ENCODE peak calls at places on chromosomes 13 and 19, in ten cellular contexts. One of them, this sample, is unnamed.

GRCh38 chr13:93004919-93005318 is 221.7 kb upstream of the GPC6 start:
- DNase-seq in CD4-positive, alpha-beta T cell: no peak
- DNase-seq in left lung: no peak
- DNase-seq in ovary: no peak
- DNase-seq in HCT116: no peak
- DNase-seq in breast epithelium: no peak
- DNase-seq in neural progenitor cell: peak; percentile 18
- DNase-seq in Peyer's patch: no peak
- DNase-seq in gastrocnemius medialis: no peak
- DNase-seq in naive thymus-derived CD4-positive, alpha-beta T cell: no peak
- DNase-seq in this sample: no peak

GRCh38 chr13:114282143-114282685 is 813 bp downstream of the UPF3A start:
- DNase-seq in naive thymus-derived CD4-positive, alpha-beta T cell: no peak
- DNase-seq in breast epithelium: peak; percentile 54
- DNase-seq in HCT116: no peak
- DNase-seq in left lung: peak; percentile 90
- DNase-seq in Peyer's patch: peak; percentile 27
- DNase-seq in neural progenitor cell: peak; percentile 72
- DNase-seq in CD4-positive, alpha-beta T cell: no peak
- DNase-seq in ovary: peak; percentile 61
- DNase-seq in gastrocnemius medialis: peak; percentile 17
- DNase-seq in this sample: peak; percentile 20

GRCh38 chr19:17982430-17982829 is 15.5 kb downstream of the KCNN1 start:
- DNase-seq in naive thymus-derived CD4-positive, alpha-beta T cell: no peak
- DNase-seq in CD4-positive, alpha-beta T cell: no peak
- DNase-seq in Peyer's patch: no peak
- DNase-seq in ovary: no peak
- DNase-seq in breast epithelium: no peak
- DNase-seq in neural progenitor cell: no peak
- DNase-seq in left lung: no peak
- DNase-seq in gastrocnemius medialis: no peak
- DNase-seq in HCT116: no peak
- DNase-seq in this sample: no peak

GRCh38 chr19:34269968-34270621 is 15.7 kb downstream of the GARRE1 start:
- DNase-seq in ovary: peak; percentile 44
- DNase-seq in breast epithelium: no peak
- DNase-seq in Peyer's patch: peak; percentile 80
- DNase-seq in naive thymus-derived CD4-positive, alpha-beta T cell: peak; percentile 93
- DNase-seq in CD4-positive, alpha-beta T cell: peak; percentile 62
- DNase-seq in left lung: no peak
- DNase-seq in HCT116: no peak
- DNase-seq in gastrocnemius medialis: peak; percentile 37
- DNase-seq in neural progenitor cell: no peak
- DNase-seq in this sample: no peak

GRCh38 chr13:113975416-113975815 is 1.5 kb upstream of the C13orf46 start:
- DNase-seq in neural progenitor cell: no peak
- DNase-seq in CD4-positive, alpha-beta T cell: no peak
- DNase-seq in left lung: peak; percentile 54
- DNase-seq in gastrocnemius medialis: no peak
- DNase-seq in Peyer's patch: no peak
- DNase-seq in naive thymus-derived CD4-positive, alpha-beta T cell: no peak
- DNase-seq in breast epithelium: no peak
- DNase-seq in ovary: peak; percentile 20
- DNase-seq in HCT116: no peak
- DNase-seq in this sample: no peak

GRCh38 chr13:113406321-113407102 is 42.6 kb upstream of the GRTP1 start:
- DNase-seq in HCT116: no peak
- DNase-seq in breast epithelium: no peak
- DNase-seq in naive thymus-derived CD4-positive, alpha-beta T cell: no peak
- DNase-seq in gastrocnemius medialis: peak; percentile 30
- DNase-seq in CD4-positive, alpha-beta T cell: no peak
- DNase-seq in left lung: peak; percentile 60
- DNase-seq in Peyer's patch: no peak
- DNase-seq in ovary: peak; percentile 25
- DNase-seq in neural progenitor cell: no peak
- DNase-seq in this sample: peak; percentile 26

GRCh38 chr13:39970177-39970846 is 314.9 kb downstream of the COG6 start:
- DNase-seq in HCT116: no peak
- DNase-seq in breast epithelium: no peak
- DNase-seq in CD4-positive, alpha-beta T cell: no peak
- DNase-seq in left lung: no peak
- DNase-seq in ovary: no peak
- DNase-seq in naive thymus-derived CD4-positive, alpha-beta T cell: no peak
- DNase-seq in gastrocnemius medialis: no peak
- DNase-seq in Peyer's patch: no peak
- DNase-seq in neural progenitor cell: peak; percentile 38
- DNase-seq in this sample: no peak

GRCh38 chr13:52459668-52460067 is 4.4 kb downstream of the CKAP2 start:
- DNase-seq in HCT116: no peak
- DNase-seq in gastrocnemius medialis: no peak
- DNase-seq in breast epithelium: no peak
- DNase-seq in ovary: no peak
- DNase-seq in neural progenitor cell: no peak
- DNase-seq in Peyer's patch: no peak
- DNase-seq in naive thymus-derived CD4-positive, alpha-beta T cell: no peak
- DNase-seq in left lung: no peak
- DNase-seq in CD4-positive, alpha-beta T cell: no peak
- DNase-seq in this sample: no peak

GRCh38 chr13:102846261-102847015 is 606 bp downstream of the ERCC5 start:
- DNase-seq in breast epithelium: no peak
- DNase-seq in ovary: no peak
- DNase-seq in neural progenitor cell: peak; percentile 33
- DNase-seq in left lung: peak; percentile 72
- DNase-seq in gastrocnemius medialis: no peak
- DNase-seq in CD4-positive, alpha-beta T cell: peak; percentile 30
- DNase-seq in Peyer's patch: peak; percentile 62
- DNase-seq in HCT116: peak; percentile 8
- DNase-seq in naive thymus-derived CD4-positive, alpha-beta T cell: peak; percentile 71
- DNase-seq in this sample: peak; percentile 45

DNA sequence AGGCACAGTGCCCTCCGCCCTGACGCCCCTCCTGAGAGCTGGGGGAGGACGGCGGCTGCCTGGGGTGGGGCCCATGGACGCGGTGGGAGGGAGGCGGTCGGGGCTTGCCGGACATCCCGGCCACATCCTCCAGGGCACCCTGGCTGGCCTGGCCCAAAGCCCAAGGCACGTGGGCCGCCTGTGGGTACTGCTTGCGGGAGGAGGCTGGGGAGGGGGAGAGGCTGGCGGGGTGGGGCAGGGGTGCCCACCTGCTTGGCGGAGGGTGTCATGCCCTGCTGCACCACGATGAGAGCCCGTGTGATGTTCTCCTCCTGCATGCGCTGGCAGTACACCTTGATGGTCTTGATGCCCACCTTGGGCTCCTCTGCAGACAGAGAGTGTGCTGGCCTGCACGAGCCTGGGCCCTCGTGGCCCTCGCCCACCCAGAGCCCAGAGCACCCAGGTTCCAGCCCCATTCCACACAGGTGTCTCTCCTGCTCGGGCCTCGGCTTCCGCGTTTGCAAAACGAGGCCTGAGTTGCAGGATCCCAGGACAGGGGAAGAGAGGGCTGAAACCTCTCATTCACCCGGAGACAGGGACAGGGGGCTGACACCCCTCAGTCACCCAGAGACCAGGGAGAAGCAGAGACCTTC is 3.5 kb downstream of the POLR2E start:
- DNase-seq in left lung: no peak
- DNase-seq in breast epithelium: no peak
- DNase-seq in naive thymus-derived CD4-positive, alpha-beta T cell: no peak
- DNase-seq in gastrocnemius medialis: no peak
- DNase-seq in ovary: no peak
- DNase-seq in CD4-positive, alpha-beta T cell: no peak
- DNase-seq in neural progenitor cell: no peak
- DNase-seq in Peyer's patch: no peak
- DNase-seq in HCT116: no peak
- DNase-seq in this sample: no peak
- H3K27ac ChIP-seq in left lung: no peak overlapping the region
- H3K27ac ChIP-seq in breast epithelium: no peak overlapping the region
- H3K27ac ChIP-seq in naive thymus-derived CD4-positive, alpha-beta T cell: no peak overlapping the region
- H3K27ac ChIP-seq in gastrocnemius medialis: no peak overlapping the region
- H3K27ac ChIP-seq in ovary: no peak overlapping the region
- H3K27ac ChIP-seq in CD4-positive, alpha-beta T cell: no peak overlapping the region
- H3K27ac ChIP-seq in neural progenitor cell: no peak overlapping the region
- H3K27ac ChIP-seq in Peyer's patch: no peak overlapping the region
- H3K27ac ChIP-seq in HCT116: no peak overlapping the region
- H3K27ac ChIP-seq in this sample: no peak overlapping the region

DNA sequence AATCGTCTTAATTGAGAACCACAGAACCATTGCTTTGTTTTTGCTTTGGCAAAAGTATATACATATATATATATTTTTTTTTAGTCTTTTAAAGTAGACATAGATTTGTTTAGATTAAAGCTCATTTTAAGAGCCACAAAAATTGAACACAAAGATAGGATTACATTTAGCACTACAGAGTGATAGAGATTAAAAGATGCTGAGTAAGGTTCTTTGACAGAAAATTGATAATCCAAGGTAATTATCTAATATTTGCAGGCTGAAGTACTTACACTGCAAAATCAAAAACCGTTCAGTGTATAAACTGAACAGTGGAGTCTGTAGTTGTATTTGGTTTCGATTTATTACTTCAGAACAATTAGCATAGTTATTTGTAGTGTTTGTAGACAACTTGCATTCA is 24.5 kb upstream of the ZNF98 start:
- DNase-seq in ovary: no peak
- DNase-seq in HCT116: no peak
- DNase-seq in CD4-positive, alpha-beta T cell: no peak
- DNase-seq in naive thymus-derived CD4-positive, alpha-beta T cell: no peak
- DNase-seq in left lung: no peak
- DNase-seq in breast epithelium: no peak
- DNase-seq in neural progenitor cell: no peak
- DNase-seq in Peyer's patch: no peak
- DNase-seq in gastrocnemius medialis: no peak
- DNase-seq in this sample: no peak
- H3K27ac ChIP-seq in ovary: no peak overlapping the region
- H3K27ac ChIP-seq in HCT116: no peak overlapping the region
- H3K27ac ChIP-seq in CD4-positive, alpha-beta T cell: no peak overlapping the region
- H3K27ac ChIP-seq in naive thymus-derived CD4-positive, alpha-beta T cell: no peak overlapping the region
- H3K27ac ChIP-seq in left lung: no peak overlapping the region
- H3K27ac ChIP-seq in breast epithelium: no peak overlapping the region
- H3K27ac ChIP-seq in neural progenitor cell: no peak overlapping the region
- H3K27ac ChIP-seq in Peyer's patch: no peak overlapping the region
- H3K27ac ChIP-seq in gastrocnemius medialis: no peak overlapping the region
- H3K27ac ChIP-seq in this sample: no peak overlapping the region

DNA sequence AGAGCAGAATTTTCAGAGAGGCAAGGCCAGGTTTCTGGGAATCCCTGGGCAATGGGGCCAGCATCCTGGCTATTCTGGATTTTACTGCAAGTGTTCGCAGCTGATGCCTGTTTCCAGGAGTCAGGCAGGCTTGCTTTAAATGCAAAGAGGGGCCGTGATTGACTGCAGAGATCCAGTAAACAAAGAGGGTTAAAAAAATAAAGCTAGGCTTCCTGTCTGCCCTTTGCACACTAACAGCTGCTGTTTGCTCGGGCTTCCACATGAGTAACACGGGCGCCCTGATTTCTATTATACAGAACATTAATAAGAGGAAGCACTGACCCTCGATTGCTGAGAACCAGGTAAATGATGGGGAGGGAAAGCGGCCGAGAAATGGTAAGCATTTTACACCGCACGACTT is 254.2 kb upstream of the ZNF507 start:
- DNase-seq in left lung: no peak
- DNase-seq in ovary: no peak
- DNase-seq in naive thymus-derived CD4-positive, alpha-beta T cell: no peak
- DNase-seq in neural progenitor cell: no peak
- DNase-seq in gastrocnemius medialis: no peak
- DNase-seq in CD4-positive, alpha-beta T cell: no peak
- DNase-seq in breast epithelium: no peak
- DNase-seq in HCT116: no peak
- DNase-seq in Peyer's patch: no peak
- DNase-seq in this sample: no peak
- H3K27ac ChIP-seq in left lung: no peak overlapping the region
- H3K27ac ChIP-seq in ovary: no peak overlapping the region
- H3K27ac ChIP-seq in naive thymus-derived CD4-positive, alpha-beta T cell: no peak overlapping the region
- H3K27ac ChIP-seq in neural progenitor cell: no peak overlapping the region
- H3K27ac ChIP-seq in gastrocnemius medialis: no peak overlapping the region
- H3K27ac ChIP-seq in CD4-positive, alpha-beta T cell: no peak overlapping the region
- H3K27ac ChIP-seq in breast epithelium: no peak overlapping the region
- H3K27ac ChIP-seq in HCT116: no peak overlapping the region
- H3K27ac ChIP-seq in Peyer's patch: no peak overlapping the region
- H3K27ac ChIP-seq in this sample: no peak overlapping the region

GRCh38 chr19:43678512-43678911 is 8.5 kb upstream of the PLAUR start:
- DNase-seq in Peyer's patch: no peak
- DNase-seq in HCT116: no peak
- DNase-seq in breast epithelium: no peak
- DNase-seq in neural progenitor cell: no peak
- DNase-seq in gastrocnemius medialis: no peak
- DNase-seq in left lung: no peak
- DNase-seq in ovary: no peak
- DNase-seq in CD4-positive, alpha-beta T cell: no peak
- DNase-seq in naive thymus-derived CD4-positive, alpha-beta T cell: no peak
- DNase-seq in this sample: no peak

GRCh38 chr19:43674630-43674982 is 4.6 kb upstream of the PLAUR start:
- DNase-seq in naive thymus-derived CD4-positive, alpha-beta T cell: no peak
- DNase-seq in breast epithelium: no peak
- DNase-seq in gastrocnemius medialis: no peak
- DNase-seq in HCT116: no peak
- DNase-seq in CD4-positive, alpha-beta T cell: no peak
- DNase-seq in left lung: no peak
- DNase-seq in ovary: no peak
- DNase-seq in neural progenitor cell: no peak
- DNase-seq in Peyer's patch: no peak
- DNase-seq in this sample: no peak

GRCh38 chr19:43675906-43676305 is 5.9 kb upstream of the PLAUR start:
- DNase-seq in gastrocnemius medialis: no peak
- DNase-seq in naive thymus-derived CD4-positive, alpha-beta T cell: no peak
- DNase-seq in CD4-positive, alpha-beta T cell: no peak
- DNase-seq in ovary: no peak
- DNase-seq in HCT116: no peak
- DNase-seq in Peyer's patch: no peak
- DNase-seq in breast epithelium: no peak
- DNase-seq in left lung: no peak
- DNase-seq in neural progenitor cell: no peak
- DNase-seq in this sample: no peak

GRCh38 chr19:43673702-43674629 is 4.0 kb upstream of the PLAUR start:
- DNase-seq in neural progenitor cell: no peak
- DNase-seq in ovary: no peak
- DNase-seq in HCT116: no peak
- DNase-seq in naive thymus-derived CD4-positive, alpha-beta T cell: no peak
- DNase-seq in breast epithelium: no peak
- DNase-seq in left lung: no peak
- DNase-seq in CD4-positive, alpha-beta T cell: no peak
- DNase-seq in Peyer's patch: no peak
- DNase-seq in gastrocnemius medialis: no peak
- DNase-seq in this sample: no peak

DNA sequence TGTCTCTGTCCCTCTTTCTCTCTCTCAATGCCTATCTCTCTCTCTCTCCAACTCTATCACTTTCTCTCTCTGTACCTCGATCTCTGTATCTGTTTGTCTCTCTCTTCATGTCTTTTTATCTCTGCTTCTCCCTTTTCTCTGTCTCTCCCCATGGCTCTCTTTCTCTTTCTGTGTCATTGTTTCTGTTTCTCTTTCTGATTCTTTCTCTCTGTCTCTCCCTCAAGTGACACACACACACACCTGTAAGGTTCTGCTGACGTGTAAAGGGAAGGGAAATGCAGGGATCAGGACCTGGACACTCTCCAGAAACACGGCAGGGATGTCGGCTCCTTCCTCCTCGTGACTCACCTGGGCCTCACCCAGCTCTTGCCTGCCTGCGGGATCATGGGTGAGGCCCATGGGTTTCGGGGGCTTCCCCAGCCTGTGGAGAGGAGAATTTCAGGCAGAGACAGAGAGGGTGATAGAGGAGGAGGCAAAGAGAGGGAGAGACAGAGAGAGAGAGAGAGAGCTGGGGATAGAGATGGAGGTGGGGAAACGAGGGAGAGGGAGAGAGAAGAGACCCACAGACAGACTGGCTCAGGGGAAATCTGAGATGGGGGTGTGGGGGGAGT is 5.4 kb upstream of the PLAUR start:
- DNase-seq in gastrocnemius medialis: no peak
- DNase-seq in neural progenitor cell: no peak
- DNase-seq in Peyer's patch: no peak
- DNase-seq in breast epithelium: peak; percentile 68
- DNase-seq in naive thymus-derived CD4-positive, alpha-beta T cell: no peak
- DNase-seq in left lung: peak; percentile 82
- DNase-seq in ovary: no peak
- DNase-seq in HCT116: peak; percentile 92
- DNase-seq in CD4-positive, alpha-beta T cell: no peak
- DNase-seq in this sample: no peak
- H3K27ac ChIP-seq in gastrocnemius medialis: no peak overlapping the region
- H3K27ac ChIP-seq in neural progenitor cell: no peak overlapping the region
- H3K27ac ChIP-seq in Peyer's patch: no peak overlapping the region
- H3K27ac ChIP-seq in breast epithelium: peak overlapping the region; percentile 74
- H3K27ac ChIP-seq in naive thymus-derived CD4-positive, alpha-beta T cell: no peak overlapping the region
- H3K27ac ChIP-seq in left lung: peak overlapping the region; percentile 97
- H3K27ac ChIP-seq in ovary: no peak overlapping the region
- H3K27ac ChIP-seq in HCT116: peak overlapping the region; percentile 72
- H3K27ac ChIP-seq in CD4-positive, alpha-beta T cell: no peak overlapping the region
- H3K27ac ChIP-seq in this sample: no peak overlapping the region